ENCODE peak calls at places on chromosomes 11 and 22, in five cellular contexts. A, X, F, E and U are unnamed samples.

GRCh38 chr11:128342511-128343133 is 244.7 kb downstream of the ETS1 start:
- DNase-seq in A (no peak), X (peak), F (peak), E (no peak), U (peak)

GRCh38 chr11:100684101-100685065 is 2.7 kb upstream of the ARHGAP42 start:
- DNase-seq in A (no peak), X (peak), F (no peak), E (no peak), U (no peak)

GRCh38 chr11:6992457-6993431 is 27.4 kb downstream of the ZNF214 start:
- DNase-seq in A (peak), X (no peak), F (peak), E (no peak), U (peak)

GRCh38 chr11:5204787-5205186 is 4.3 kb upstream of the OR51V1 start:
- DNase-seq in A (peak), X (peak), F (peak), E (no peak), U (peak)

GRCh38 chr11:65454696-65455456 is 32.3 kb downstream of the NEAT1 start:
- DNase-seq in A (no peak), X (peak), F (peak), E (peak), U (no peak)

GRCh38 chr11:19378814-19379213 is 138.1 kb upstream of the E2F8 start:
- DNase-seq in A (no peak), X (no peak), F (no peak), E (no peak), U (no peak)

GRCh38 chr11:57800444-57801184 is 39.0 kb downstream of the CTNND1 start:
- DNase-seq in A (no peak), X (peak), F (peak), E (peak), U (peak)

GRCh38 chr11:9280655-9281301 is 15.6 kb upstream of the DENND5A start:
- DNase-seq in A (peak), X (peak), F (no peak), E (no peak), U (no peak)

GRCh38 chr11:85988780-85989179 is 80.1 kb downstream of the PICALM start:
- DNase-seq in A (no peak), X (no peak), F (no peak), E (no peak), U (no peak)

GRCh38 chr11:93906486-93906885 is 56.1 kb upstream of the VSTM5 start:
- DNase-seq in A (no peak), X (no peak), F (no peak), E (no peak), U (no peak)

GRCh38 chr22:23281406-23282088 is 101.2 kb downstream of the BCR start:
- DNase-seq in A (no peak), X (peak), F (peak), E (peak), U (peak)

GRCh38 chr11:2101171-2101675 is 38.0 kb downstream of the IGF2 start:
- DNase-seq in A (no peak), X (no peak), F (no peak), E (no peak), U (no peak)

GRCh38 chr22:41302016-41302767 is 867 bp downstream of the ZC3H7B start:
- DNase-seq in A (no peak), X (peak), F (no peak), E (no peak), U (no peak)

GRCh38 chr11:111269146-111269868 is 23.8 kb downstream of the POU2AF2 start:
- DNase-seq in A (no peak), X (no peak), F (peak), E (no peak), U (no peak)

GRCh38 chr22:34975721-34976120 is 90.2 kb upstream of the ISX start:
- DNase-seq in A (no peak), X (no peak), F (no peak), E (no peak), U (no peak)

GRCh38 chr11:131685906-131686305 is 315.5 kb downstream of the NTM start:
- DNase-seq in A (no peak), X (no peak), F (no peak), E (no peak), U (no peak)

GRCh38 chr22:42560781-42561180 is 7.0 kb downstream of the SERHL2 start:
- DNase-seq in A (no peak), X (peak), F (no peak), E (no peak), U (no peak)

GRCh38 chr11:132782102-132782501 is 750.2 kb downstream of the OPCML start:
- DNase-seq in A (no peak), X (no peak), F (no peak), E (no peak), U (no peak)

GRCh38 chr11:34907934-34908593 is 8.1 kb downstream of the APIP start:
- DNase-seq in A (no peak), X (peak), F (no peak), E (no peak), U (no peak)

GRCh38 chr11:4539603-4540219 is 5.3 kb upstream of the OR52M1 start:
- DNase-seq in A (no peak), X (peak), F (peak), E (no peak), U (no peak)

GRCh38 chr11:35305670-35306382 is 113.5 kb downstream of the SLC1A2 start:
- DNase-seq in A (no peak), X (peak), F (peak), E (no peak), U (no peak)

GRCh38 chr11:119222308-119222707 is 16.2 kb downstream of the CBL start:
- DNase-seq in A (no peak), X (peak), F (peak), E (no peak), U (peak)

GRCh38 chr11:9834281-9834680 is 170.4 kb downstream of the SWAP70 start:
- DNase-seq in A (no peak), X (no peak), F (no peak), E (no peak), U (no peak)

GRCh38 chr11:13924801-13925327 is 37.7 kb upstream of the SPON1 start:
- DNase-seq in A (no peak), X (no peak), F (no peak), E (no peak), U (no peak)

GRCh38 chr11:32893947-32894827 is 1.6 kb downstream of the QSER1 start:
- DNase-seq in A (peak), X (peak), F (peak), E (peak), U (peak)